ENCODE peak calls at places on chromosomes 11 and 22, in eight cellular contexts. One of them, this sample, is unnamed.

GRCh38 chr11:122785156-122785605 is 53.1 kb upstream of the CRTAM start:
- DNase-seq in fibroblast of lung: no peak
- DNase-seq in mesenchymal stem cell: no peak
- DNase-seq in upper lobe of right lung: no peak
- DNase-seq in CMK: no peak
- DNase-seq in coronary artery: no peak
- DNase-seq in ELR: no peak
- DNase-seq in choroid plexus epithelial cell: no peak
- DNase-seq in this sample: no peak

GRCh38 chr11:128579790-128580504 is 7.4 kb downstream of the ETS1 start:
- DNase-seq in choroid plexus epithelial cell: peak
- DNase-seq in mesenchymal stem cell: peak
- DNase-seq in coronary artery: no peak
- DNase-seq in upper lobe of right lung: no peak
- DNase-seq in CMK: no peak
- DNase-seq in ELR: peak
- DNase-seq in fibroblast of lung: no peak
- DNase-seq in this sample: peak

GRCh38 chr11:796565-797299 is 1.3 kb downstream of the SLC25A22 start:
- DNase-seq in fibroblast of lung: no peak
- DNase-seq in upper lobe of right lung: no peak
- DNase-seq in CMK: no peak
- DNase-seq in choroid plexus epithelial cell: no peak
- DNase-seq in coronary artery: no peak
- DNase-seq in mesenchymal stem cell: no peak
- DNase-seq in ELR: no peak
- DNase-seq in this sample: no peak

GRCh38 chr22:36781656-36782627 is 6.0 kb upstream of the IFT27 start:
- DNase-seq in fibroblast of lung: peak
- DNase-seq in mesenchymal stem cell: peak
- DNase-seq in ELR: peak
- DNase-seq in coronary artery: no peak
- DNase-seq in choroid plexus epithelial cell: peak
- DNase-seq in upper lobe of right lung: peak
- DNase-seq in CMK: peak
- DNase-seq in this sample: peak

GRCh38 chr11:10864688-10865087 is 6.8 kb upstream of the ZBED5 start:
- DNase-seq in fibroblast of lung: peak
- DNase-seq in ELR: no peak
- DNase-seq in coronary artery: no peak
- DNase-seq in mesenchymal stem cell: peak
- DNase-seq in CMK: no peak
- DNase-seq in choroid plexus epithelial cell: peak
- DNase-seq in upper lobe of right lung: no peak
- DNase-seq in this sample: no peak

GRCh38 chr11:68942751-68943271 is 38.0 kb downstream of the MRGPRD start:
- DNase-seq in choroid plexus epithelial cell: no peak
- DNase-seq in coronary artery: peak
- DNase-seq in fibroblast of lung: peak
- DNase-seq in mesenchymal stem cell: no peak
- DNase-seq in CMK: no peak
- DNase-seq in ELR: no peak
- DNase-seq in upper lobe of right lung: no peak
- DNase-seq in this sample: no peak

GRCh38 chr11:414333-414857 is 404 bp downstream of the SIGIRR start:
- DNase-seq in ELR: no peak
- DNase-seq in fibroblast of lung: no peak
- DNase-seq in CMK: no peak
- DNase-seq in coronary artery: no peak
- DNase-seq in mesenchymal stem cell: no peak
- DNase-seq in choroid plexus epithelial cell: no peak
- DNase-seq in upper lobe of right lung: no peak
- DNase-seq in this sample: no peak

GRCh38 chr22:34055525-34056200 is 135.4 kb upstream of the LARGE1 start:
- DNase-seq in CMK: peak
- DNase-seq in mesenchymal stem cell: peak
- DNase-seq in ELR: peak
- DNase-seq in coronary artery: no peak
- DNase-seq in choroid plexus epithelial cell: no peak
- DNase-seq in upper lobe of right lung: no peak
- DNase-seq in fibroblast of lung: no peak
- DNase-seq in this sample: peak

GRCh38 chr11:76653674-76654309 is 16.8 kb downstream of the LRRC32 start:
- DNase-seq in coronary artery: peak
- DNase-seq in CMK: no peak
- DNase-seq in fibroblast of lung: peak
- DNase-seq in upper lobe of right lung: no peak
- DNase-seq in choroid plexus epithelial cell: peak
- DNase-seq in mesenchymal stem cell: peak
- DNase-seq in ELR: no peak
- DNase-seq in this sample: no peak

GRCh38 chr22:21758465-21758864 is 22.9 kb upstream of the YPEL1 start:
- DNase-seq in upper lobe of right lung: no peak
- DNase-seq in choroid plexus epithelial cell: no peak
- DNase-seq in fibroblast of lung: no peak
- DNase-seq in coronary artery: no peak
- DNase-seq in ELR: no peak
- DNase-seq in mesenchymal stem cell: no peak
- DNase-seq in CMK: no peak
- DNase-seq in this sample: no peak

GRCh38 chr11:68750988-68751325 is 363 bp downstream of the TESMIN start:
- DNase-seq in coronary artery: no peak
- DNase-seq in fibroblast of lung: no peak
- DNase-seq in mesenchymal stem cell: no peak
- DNase-seq in ELR: no peak
- DNase-seq in CMK: no peak
- DNase-seq in choroid plexus epithelial cell: no peak
- DNase-seq in upper lobe of right lung: no peak
- DNase-seq in this sample: no peak

GRCh38 chr11:123195182-123196059 is at the start of gene CLMP:
- DNase-seq in upper lobe of right lung: peak
- DNase-seq in CMK: no peak
- DNase-seq in choroid plexus epithelial cell: peak
- DNase-seq in fibroblast of lung: peak
- DNase-seq in mesenchymal stem cell: peak
- DNase-seq in coronary artery: no peak
- DNase-seq in ELR: peak
- DNase-seq in this sample: peak

GRCh38 chr11:121249039-121249663 is 43.4 kb upstream of the SC5D start:
- DNase-seq in mesenchymal stem cell: peak
- DNase-seq in CMK: no peak
- DNase-seq in ELR: peak
- DNase-seq in coronary artery: no peak
- DNase-seq in choroid plexus epithelial cell: peak
- DNase-seq in upper lobe of right lung: no peak
- DNase-seq in fibroblast of lung: peak
- DNase-seq in this sample: peak

GRCh38 chr22:33757041-33757440 is 163.2 kb downstream of the LARGE1 start:
- DNase-seq in coronary artery: no peak
- DNase-seq in choroid plexus epithelial cell: no peak
- DNase-seq in mesenchymal stem cell: no peak
- DNase-seq in CMK: no peak
- DNase-seq in ELR: no peak
- DNase-seq in upper lobe of right lung: no peak
- DNase-seq in fibroblast of lung: no peak
- DNase-seq in this sample: no peak

GRCh38 chr11:108985611-108986279 is 320.9 kb downstream of the DDX10 start:
- DNase-seq in coronary artery: no peak
- DNase-seq in fibroblast of lung: peak
- DNase-seq in mesenchymal stem cell: peak
- DNase-seq in upper lobe of right lung: no peak
- DNase-seq in CMK: no peak
- DNase-seq in choroid plexus epithelial cell: peak
- DNase-seq in ELR: peak
- DNase-seq in this sample: peak

GRCh38 chr11:122524532-122524882 is 131.0 kb upstream of the UBASH3B start:
- DNase-seq in mesenchymal stem cell: no peak
- DNase-seq in CMK: no peak
- DNase-seq in fibroblast of lung: peak
- DNase-seq in choroid plexus epithelial cell: peak
- DNase-seq in upper lobe of right lung: no peak
- DNase-seq in ELR: no peak
- DNase-seq in coronary artery: no peak
- DNase-seq in this sample: no peak

GRCh38 chr22:25742918-25743708 is 1.1 kb downstream of the MYO18B start:
- DNase-seq in fibroblast of lung: no peak
- DNase-seq in choroid plexus epithelial cell: no peak
- DNase-seq in upper lobe of right lung: no peak
- DNase-seq in coronary artery: no peak
- DNase-seq in mesenchymal stem cell: no peak
- DNase-seq in ELR: no peak
- DNase-seq in CMK: no peak
- DNase-seq in this sample: no peak

GRCh38 chr11:83035070-83035854 is 36.4 kb downstream of the RAB30 start:
- DNase-seq in coronary artery: no peak
- DNase-seq in fibroblast of lung: peak
- DNase-seq in CMK: no peak
- DNase-seq in upper lobe of right lung: no peak
- DNase-seq in choroid plexus epithelial cell: peak
- DNase-seq in mesenchymal stem cell: peak
- DNase-seq in ELR: no peak
- DNase-seq in this sample: no peak

GRCh38 chr11:69238562-69239319 is 55.2 kb upstream of the MYEOV start:
- DNase-seq in fibroblast of lung: no peak
- DNase-seq in upper lobe of right lung: no peak
- DNase-seq in coronary artery: peak
- DNase-seq in ELR: no peak
- DNase-seq in choroid plexus epithelial cell: no peak
- DNase-seq in mesenchymal stem cell: no peak
- DNase-seq in CMK: no peak
- DNase-seq in this sample: no peak

GRCh38 chr11:587978-588380 is 11.7 kb downstream of the PHRF1 start:
- DNase-seq in choroid plexus epithelial cell: peak
- DNase-seq in upper lobe of right lung: peak
- DNase-seq in CMK: no peak
- DNase-seq in fibroblast of lung: peak
- DNase-seq in coronary artery: no peak
- DNase-seq in mesenchymal stem cell: peak
- DNase-seq in ELR: peak
- DNase-seq in this sample: no peak

GRCh38 chr11:35151896-35152295 is 12.9 kb downstream of the CD44 start:
- DNase-seq in choroid plexus epithelial cell: no peak
- DNase-seq in coronary artery: no peak
- DNase-seq in CMK: no peak
- DNase-seq in upper lobe of right lung: no peak
- DNase-seq in ELR: no peak
- DNase-seq in mesenchymal stem cell: no peak
- DNase-seq in fibroblast of lung: no peak
- DNase-seq in this sample: no peak

GRCh38 chr11:96316869-96317268 is 26.1 kb downstream of the MAML2 start:
- DNase-seq in mesenchymal stem cell: no peak
- DNase-seq in coronary artery: no peak
- DNase-seq in fibroblast of lung: no peak
- DNase-seq in CMK: no peak
- DNase-seq in ELR: no peak
- DNase-seq in choroid plexus epithelial cell: no peak
- DNase-seq in upper lobe of right lung: no peak
- DNase-seq in this sample: no peak

GRCh38 chr11:44286268-44286880 is 23.6 kb downstream of the ALX4 start:
- DNase-seq in choroid plexus epithelial cell: peak
- DNase-seq in fibroblast of lung: peak
- DNase-seq in CMK: peak
- DNase-seq in coronary artery: no peak
- DNase-seq in upper lobe of right lung: no peak
- DNase-seq in mesenchymal stem cell: peak
- DNase-seq in ELR: peak
- DNase-seq in this sample: peak

GRCh38 chr22:45503816-45504702 is 1.4 kb downstream of the FBLN1 start:
- DNase-seq in fibroblast of lung: peak
- DNase-seq in choroid plexus epithelial cell: peak
- DNase-seq in mesenchymal stem cell: peak
- DNase-seq in coronary artery: no peak
- DNase-seq in ELR: peak
- DNase-seq in CMK: peak
- DNase-seq in upper lobe of right lung: no peak
- DNase-seq in this sample: peak

GRCh38 chr11:64522036-64522435 is 69.0 kb upstream of the SLC22A12 start:
- DNase-seq in choroid plexus epithelial cell: no peak
- DNase-seq in fibroblast of lung: no peak
- DNase-seq in CMK: no peak
- DNase-seq in coronary artery: no peak
- DNase-seq in upper lobe of right lung: peak
- DNase-seq in ELR: no peak
- DNase-seq in mesenchymal stem cell: no peak
- DNase-seq in this sample: no peak

GRCh38 chr22:25702046-25702445 is 39.9 kb upstream of the MYO18B start:
- DNase-seq in fibroblast of lung: peak
- DNase-seq in CMK: no peak
- DNase-seq in upper lobe of right lung: no peak
- DNase-seq in coronary artery: no peak
- DNase-seq in ELR: peak
- DNase-seq in mesenchymal stem cell: peak
- DNase-seq in choroid plexus epithelial cell: peak
- DNase-seq in this sample: no peak

GRCh38 chr11:127890026-127890611 is 697.2 kb downstream of the ETS1 start:
- DNase-seq in ELR: peak
- DNase-seq in mesenchymal stem cell: no peak
- DNase-seq in coronary artery: no peak
- DNase-seq in choroid plexus epithelial cell: no peak
- DNase-seq in fibroblast of lung: peak
- DNase-seq in upper lobe of right lung: no peak
- DNase-seq in CMK: no peak
- DNase-seq in this sample: peak

GRCh38 chr22:31692186-31692886 is 30.3 kb upstream of the PISD start:
- DNase-seq in CMK: no peak
- DNase-seq in coronary artery: no peak
- DNase-seq in fibroblast of lung: peak
- DNase-seq in mesenchymal stem cell: peak
- DNase-seq in ELR: peak
- DNase-seq in choroid plexus epithelial cell: peak
- DNase-seq in upper lobe of right lung: no peak
- DNase-seq in this sample: peak

GRCh38 chr11:45927332-45927683 is 4.9 kb downstream of the LARGE2 start:
- DNase-seq in choroid plexus epithelial cell: no peak
- DNase-seq in fibroblast of lung: no peak
- DNase-seq in CMK: no peak
- DNase-seq in coronary artery: peak
- DNase-seq in mesenchymal stem cell: no peak
- DNase-seq in ELR: no peak
- DNase-seq in upper lobe of right lung: no peak
- DNase-seq in this sample: no peak

GRCh38 chr22:37267661-37268413 is 14.5 kb upstream of the CYTH4 start:
- DNase-seq in ELR: no peak
- DNase-seq in choroid plexus epithelial cell: no peak
- DNase-seq in mesenchymal stem cell: peak
- DNase-seq in upper lobe of right lung: peak
- DNase-seq in CMK: no peak
- DNase-seq in fibroblast of lung: no peak
- DNase-seq in coronary artery: no peak
- DNase-seq in this sample: no peak

GRCh38 chr11:102220728-102221467 is 96.4 kb upstream of the BIRC3 start:
- DNase-seq in ELR: peak
- DNase-seq in fibroblast of lung: peak
- DNase-seq in choroid plexus epithelial cell: peak
- DNase-seq in coronary artery: no peak
- DNase-seq in upper lobe of right lung: no peak
- DNase-seq in mesenchymal stem cell: no peak
- DNase-seq in CMK: no peak
- DNase-seq in this sample: no peak

GRCh38 chr22:45331486-45331885 is 21.8 kb downstream of the FAM118A start:
- DNase-seq in choroid plexus epithelial cell: no peak
- DNase-seq in upper lobe of right lung: no peak
- DNase-seq in fibroblast of lung: no peak
- DNase-seq in coronary artery: no peak
- DNase-seq in ELR: no peak
- DNase-seq in CMK: no peak
- DNase-seq in mesenchymal stem cell: no peak
- DNase-seq in this sample: no peak

GRCh38 chr11:2807276-2807681 is 78.3 kb downstream of the CDKN1C start:
- DNase-seq in ELR: no peak
- DNase-seq in CMK: no peak
- DNase-seq in fibroblast of lung: peak
- DNase-seq in mesenchymal stem cell: no peak
- DNase-seq in coronary artery: peak
- DNase-seq in choroid plexus epithelial cell: peak
- DNase-seq in upper lobe of right lung: peak
- DNase-seq in this sample: peak

GRCh38 chr11:7749456-7749855 is 43.2 kb upstream of the OVCH2 start:
- DNase-seq in coronary artery: no peak
- DNase-seq in fibroblast of lung: no peak
- DNase-seq in upper lobe of right lung: no peak
- DNase-seq in mesenchymal stem cell: no peak
- DNase-seq in CMK: no peak
- DNase-seq in choroid plexus epithelial cell: peak
- DNase-seq in ELR: peak
- DNase-seq in this sample: peak